ENCODE peak calls at places on chromosomes 5 and 9, in five cellular contexts. I is hepatic stellate cell; T is NCI-H446 treated with DMSO at 0.1 percent for 48 hours; Z is uterus; Y is stimulated activated CD8-positive, alpha-beta memory T cell treated with anti-CD3 and anti-CD28 coated beads, Interleukin-12 subunit alpha, Interleukin-12 subunit beta, amount 100 ng/mL, for 4 hours. U is an unnamed sample.

GRCh38 chr9:129944501-129945116 is 98.4 kb downstream of the FNBP1 start:
- DNase-seq in I (no peak), T (no peak), Z (no peak), Y (peak), U (peak)

GRCh38 chr5:1315709-1316587 is 21.1 kb upstream of the TERT start:
- DNase-seq in I (no peak), T (no peak), Z (peak), Y (no peak), U (peak)

GRCh38 chr5:3593771-3594513 is 1.7 kb upstream of the IRX1 start:
- DNase-seq in I (no peak), T (no peak), Z (no peak), Y (no peak), U (no peak)

GRCh38 chr5:153744751-153745150 is 254.3 kb downstream of the GRIA1 start:
- DNase-seq in I (no peak), T (no peak), Z (no peak), Y (no peak), U (no peak)

GRCh38 chr5:173537228-173537627 is 79.2 kb downstream of the BOD1 start:
- DNase-seq in I (no peak), T (no peak), Z (no peak), Y (no peak), U (no peak)

GRCh38 chr9:89639367-89639795 is 34.6 kb downstream of the GADD45G start:
- DNase-seq in I (no peak), T (peak), Z (peak), Y (no peak), U (no peak)

GRCh38 chr5:122263352-122264030 is 48.5 kb upstream of the SNCAIP start:
- DNase-seq in I (no peak), T (no peak), Z (no peak), Y (no peak), U (no peak)

GRCh38 chr5:88792144-88792840 is 90.7 kb downstream of the MEF2C start:
- DNase-seq in I (no peak), T (no peak), Z (no peak), Y (no peak), U (no peak)

GRCh38 chr5:168822248-168822744 is 243.1 kb upstream of the PANK3 start:
- DNase-seq in I (no peak), T (no peak), Z (no peak), Y (no peak), U (no peak)

GRCh38 chr5:141757402-141757801 is 75.4 kb upstream of the ARAP3 start:
- DNase-seq in I (peak), T (no peak), Z (no peak), Y (no peak), U (no peak)

GRCh38 chr9:130694205-130694604 is 625 bp downstream of the EXOSC2 start:
- DNase-seq in I (no peak), T (no peak), Z (no peak), Y (no peak), U (no peak)

GRCh38 chr5:74938250-74938649 is 72.1 kb upstream of the FAM169A start:
- DNase-seq in I (no peak), T (no peak), Z (no peak), Y (no peak), U (no peak)

GRCh38 chr9:133429216-133429613 is 7.0 kb downstream of the ADAMTS13 start:
- DNase-seq in I (no peak), T (no peak), Z (no peak), Y (no peak), U (no peak)

GRCh38 chr9:129386812-129387177 is 208.7 kb upstream of the IER5L start:
- DNase-seq in I (no peak), T (no peak), Z (peak), Y (no peak), U (no peak)

GRCh38 chr5:111762895-111763294 is 5.9 kb upstream of the NREP start:
- DNase-seq in I (no peak), T (no peak), Z (no peak), Y (no peak), U (no peak)

GRCh38 chr9:35516481-35516880 is 26.6 kb downstream of the RUSC2 start:
- DNase-seq in I (peak), T (no peak), Z (no peak), Y (no peak), U (no peak)

GRCh38 chr9:29322240-29322639 is 1749.0 kb upstream of the C9orf72 start:
- DNase-seq in I (no peak), T (no peak), Z (no peak), Y (no peak), U (no peak)

GRCh38 chr9:113427629-113428028 is 17.1 kb downstream of the C9orf43 start:
- DNase-seq in I (no peak), T (no peak), Z (no peak), Y (no peak), U (no peak)

GRCh38 chr5:14698495-14698894 is 34.0 kb downstream of the OTULIN start:
- DNase-seq in I (no peak), T (no peak), Z (no peak), Y (no peak), U (no peak)

GRCh38 chr5:113043491-113043931 is 66.9 kb downstream of the DCP2 start:
- DNase-seq in I (no peak), T (peak), Z (peak), Y (no peak), U (no peak)

GRCh38 chr9:93112116-93112863 is 16.3 kb downstream of the CARD19 start:
- DNase-seq in I (no peak), T (no peak), Z (peak), Y (no peak), U (no peak)

GRCh38 chr5:78288246-78288645 is 6.3 kb downstream of the AP3B1 start:
- DNase-seq in I (no peak), T (no peak), Z (no peak), Y (no peak), U (no peak)

GRCh38 chr9:96485280-96485679 is 35.3 kb downstream of the HABP4 start:
- DNase-seq in I (no peak), T (no peak), Z (no peak), Y (no peak), U (no peak)

GRCh38 chr9:86487222-86487841 is 133.1 kb upstream of the TUT7 start:
- DNase-seq in I (peak), T (no peak), Z (no peak), Y (no peak), U (no peak)

GRCh38 chr5:148730272-148730954 is 76.1 kb upstream of the HTR4 start:
- DNase-seq in I (no peak), T (no peak), Z (no peak), Y (no peak), U (no peak)

GRCh38 chr5:132501961-132502931 is 11.7 kb upstream of the IRF1 start:
- DNase-seq in I (no peak), T (no peak), Z (no peak), Y (no peak), U (peak)

GRCh38 chr9:123749580-123750202 is 180.2 kb downstream of the DENND1A start:
- DNase-seq in I (no peak), T (no peak), Z (no peak), Y (no peak), U (no peak)

GRCh38 chr5:36870399-36871040 is 6.0 kb upstream of the NIPBL start:
- DNase-seq in I (peak), T (peak), Z (no peak), Y (no peak), U (peak)

GRCh38 chr9:136996361-136997281 is at the start of gene CLIC3:
- DNase-seq in I (no peak), T (no peak), Z (no peak), Y (peak), U (peak)

GRCh38 chr9:136541179-136541578 is 4.7 kb downstream of the NOTCH1 start:
- DNase-seq in I (no peak), T (no peak), Z (no peak), Y (no peak), U (no peak)

GRCh38 chr9:33787839-33788238 is 7.5 kb upstream of the PRSS3 start:
- DNase-seq in I (no peak), T (no peak), Z (no peak), Y (no peak), U (no peak)

GRCh38 chr5:80284720-80285119 is 28.9 kb upstream of the SERINC5 start:
- DNase-seq in I (no peak), T (no peak), Z (no peak), Y (no peak), U (peak)

GRCh38 chr5:35869705-35870277 is 13.1 kb downstream of the IL7R start:
- DNase-seq in I (no peak), T (no peak), Z (no peak), Y (no peak), U (no peak)

GRCh38 chr9:91131433-91131839 is 230.3 kb downstream of the AUH start:
- DNase-seq in I (peak), T (no peak), Z (peak), Y (peak), U (peak)

GRCh38 chr9:34559616-34560546 is 29.6 kb downstream of the CNTFR start:
- DNase-seq in I (peak), T (no peak), Z (peak), Y (no peak), U (no peak)

GRCh38 chr5:120765189-120765588 is 301.1 kb downstream of the PRR16 start:
- DNase-seq in I (no peak), T (no peak), Z (no peak), Y (no peak), U (no peak)

GRCh38 chr5:124736111-124736813 is 10.2 kb downstream of the ZNF608 start:
- DNase-seq in I (peak), T (no peak), Z (no peak), Y (no peak), U (no peak)

GRCh38 chr5:143061161-143061945 is 291.2 kb downstream of the ARHGAP26 start:
- DNase-seq in I (no peak), T (no peak), Z (no peak), Y (no peak), U (no peak)

U was measured in activated CD4-positive, alpha-beta T cell treated with anti-CD3 and anti-CD28 coated beads, Interleukin-2, amount 10 ng/mL, durations not matched to agents 24 days and 14 days.